ENCODE peak calls at places on chromosomes 3 and 15, in four cellular contexts. F is ovary, U is A549, Y is globus pallidus. S is an unnamed sample.

GRCh38 chr15:70269991-70270751 is 172.5 kb upstream of the TLE3 start:
- DNase-seq in U (no peak), Y (no peak), F (no peak), S (peak)

GRCh38 chr15:89828324-89829145 is 13.9 kb upstream of the ANPEP start:
- DNase-seq in U (no peak), F (peak), Y (no peak), S (no peak)

GRCh38 chr15:67144609-67145306 is 79.4 kb downstream of the SMAD3 start:
- DNase-seq in U (no peak), Y (no peak), F (peak), S (no peak)

GRCh38 chr3:15535757-15536156 is 14.3 kb upstream of the COLQ start:
- DNase-seq in U (no peak), Y (no peak), F (no peak), S (no peak)

GRCh38 chr15:93762051-93762450 is 469.3 kb upstream of the MCTP2 start:
- DNase-seq in F (no peak), U (no peak), Y (no peak), S (no peak)

GRCh38 chr3:132973441-132973840 is 64.8 kb upstream of the TMEM108 start:
- DNase-seq in F (no peak), Y (no peak), U (no peak), S (no peak)

GRCh38 chr3:149848238-149848637 is 35.2 kb downstream of the RNF13 start:
- DNase-seq in U (no peak), F (no peak), Y (no peak), S (no peak)

GRCh38 chr3:12994357-12994606 is 78.9 kb downstream of the IQSEC1 start:
- DNase-seq in Y (no peak), U (peak), F (peak), S (no peak)

GRCh38 chr3:5271061-5271683 is 83.7 kb downstream of the EDEM1 start:
- DNase-seq in Y (no peak), U (no peak), F (no peak), S (no peak)

GRCh38 chr3:45984331-45985312 is 11.0 kb downstream of the FYCO1 start:
- DNase-seq in Y (no peak), U (no peak), F (no peak), S (no peak)

GRCh38 chr3:42936157-42936981 is 30.4 kb downstream of the ZNF662 start:
- DNase-seq in Y (peak), U (no peak), F (peak), S (no peak)

GRCh38 chr3:19947549-19948071 is 713 bp downstream of the RAB5A start:
- DNase-seq in F (no peak), Y (peak), U (peak), S (peak)